ENCODE peak calls at places on chromosomes 2 and 18, in five cellular contexts. One of them, this sample, is unnamed.

GRCh38 chr18:78904179-78904531 is 75.5 kb upstream of the SALL3 start:
- DNase-seq in H9: no peak
- DNase-seq in mesenchymal stem cell: no peak
- DNase-seq in trophoblast cell: no peak
- DNase-seq in H1: no peak
- DNase-seq in this sample: no peak

GRCh38 chr2:120825370-120826259 is 89.9 kb downstream of the GLI2 start:
- DNase-seq in H9: no peak
- DNase-seq in mesenchymal stem cell: peak
- DNase-seq in trophoblast cell: peak
- DNase-seq in H1: no peak
- DNase-seq in this sample: no peak

GRCh38 chr18:48894799-48895346 is 55.9 kb downstream of the SMAD7 start:
- DNase-seq in H9: no peak
- DNase-seq in mesenchymal stem cell: no peak
- DNase-seq in trophoblast cell: no peak
- DNase-seq in H1: no peak
- DNase-seq in this sample: no peak

GRCh38 chr2:232388324-232388891 is 9.9 kb downstream of the ALPP start:
- DNase-seq in H9: no peak
- DNase-seq in mesenchymal stem cell: no peak
- DNase-seq in trophoblast cell: no peak
- DNase-seq in H1: no peak
- DNase-seq in this sample: no peak

GRCh38 chr2:10260130-10260529 is 42.6 kb upstream of the HPCAL1 start:
- DNase-seq in H9: no peak
- DNase-seq in mesenchymal stem cell: no peak
- DNase-seq in trophoblast cell: no peak
- DNase-seq in H1: no peak
- DNase-seq in this sample: no peak

GRCh38 chr2:207869784-207870778 is 100.4 kb upstream of the FZD5 start:
- DNase-seq in H9: no peak
- DNase-seq in mesenchymal stem cell: peak
- DNase-seq in trophoblast cell: peak
- DNase-seq in H1: no peak
- DNase-seq in this sample: no peak

GRCh38 chr2:218301176-218301819 is 9.0 kb upstream of the TMBIM1 start:
- DNase-seq in H9: peak
- DNase-seq in mesenchymal stem cell: peak
- DNase-seq in trophoblast cell: peak
- DNase-seq in H1: peak
- DNase-seq in this sample: peak

GRCh38 chr2:83703598-83703997 is 755.5 kb downstream of the SUCLG1 start:
- DNase-seq in H9: no peak
- DNase-seq in mesenchymal stem cell: no peak
- DNase-seq in trophoblast cell: no peak
- DNase-seq in H1: no peak
- DNase-seq in this sample: no peak

GRCh38 chr2:85851253-85851955 is 37.4 kb downstream of the ST3GAL5 start:
- DNase-seq in H9: no peak
- DNase-seq in mesenchymal stem cell: no peak
- DNase-seq in trophoblast cell: no peak
- DNase-seq in H1: no peak
- DNase-seq in this sample: no peak

GRCh38 chr2:164495491-164496223 is 125.6 kb downstream of the GRB14 start:
- DNase-seq in H9: no peak
- DNase-seq in mesenchymal stem cell: peak
- DNase-seq in trophoblast cell: peak
- DNase-seq in H1: no peak
- DNase-seq in this sample: peak

GRCh38 chr2:11102466-11102865 is 52.8 kb upstream of the SLC66A3 start:
- DNase-seq in H9: no peak
- DNase-seq in mesenchymal stem cell: no peak
- DNase-seq in trophoblast cell: no peak
- DNase-seq in H1: no peak
- DNase-seq in this sample: no peak

GRCh38 chr2:131673400-131674173 is 145.9 kb downstream of the CCDC74A start:
- DNase-seq in H9: peak
- DNase-seq in mesenchymal stem cell: peak
- DNase-seq in trophoblast cell: peak
- DNase-seq in H1: no peak
- DNase-seq in this sample: peak

GRCh38 chr2:171652411-171652775 is 34.9 kb upstream of the DYNC1I2 start:
- DNase-seq in H9: no peak
- DNase-seq in mesenchymal stem cell: peak
- DNase-seq in trophoblast cell: no peak
- DNase-seq in H1: no peak
- DNase-seq in this sample: no peak

GRCh38 chr18:63177822-63178525 is 141.6 kb downstream of the BCL2 start:
- DNase-seq in H9: no peak
- DNase-seq in mesenchymal stem cell: no peak
- DNase-seq in trophoblast cell: no peak
- DNase-seq in H1: no peak
- DNase-seq in this sample: no peak

GRCh38 chr2:232319117-232320037 is 59.2 kb upstream of the ALPP start:
- DNase-seq in H9: no peak
- DNase-seq in mesenchymal stem cell: no peak
- DNase-seq in trophoblast cell: no peak
- DNase-seq in H1: no peak
- DNase-seq in this sample: no peak

GRCh38 chr18:9103488-9103887 is 989 bp downstream of the NDUFV2 start:
- DNase-seq in H9: no peak
- DNase-seq in mesenchymal stem cell: peak
- DNase-seq in trophoblast cell: no peak
- DNase-seq in H1: no peak
- DNase-seq in this sample: no peak

GRCh38 chr18:50218432-50219197 is 23.7 kb upstream of the MYO5B start:
- DNase-seq in H9: peak
- DNase-seq in mesenchymal stem cell: no peak
- DNase-seq in trophoblast cell: no peak
- DNase-seq in H1: no peak
- DNase-seq in this sample: peak

GRCh38 chr2:42971381-42971780 is 179.0 kb upstream of the HAAO start:
- DNase-seq in H9: no peak
- DNase-seq in mesenchymal stem cell: no peak
- DNase-seq in trophoblast cell: no peak
- DNase-seq in H1: no peak
- DNase-seq in this sample: no peak

GRCh38 chr2:238271061-238271554 is 17.3 kb downstream of the PER2 start:
- DNase-seq in H9: no peak
- DNase-seq in mesenchymal stem cell: no peak
- DNase-seq in trophoblast cell: no peak
- DNase-seq in H1: no peak
- DNase-seq in this sample: no peak

DNA sequence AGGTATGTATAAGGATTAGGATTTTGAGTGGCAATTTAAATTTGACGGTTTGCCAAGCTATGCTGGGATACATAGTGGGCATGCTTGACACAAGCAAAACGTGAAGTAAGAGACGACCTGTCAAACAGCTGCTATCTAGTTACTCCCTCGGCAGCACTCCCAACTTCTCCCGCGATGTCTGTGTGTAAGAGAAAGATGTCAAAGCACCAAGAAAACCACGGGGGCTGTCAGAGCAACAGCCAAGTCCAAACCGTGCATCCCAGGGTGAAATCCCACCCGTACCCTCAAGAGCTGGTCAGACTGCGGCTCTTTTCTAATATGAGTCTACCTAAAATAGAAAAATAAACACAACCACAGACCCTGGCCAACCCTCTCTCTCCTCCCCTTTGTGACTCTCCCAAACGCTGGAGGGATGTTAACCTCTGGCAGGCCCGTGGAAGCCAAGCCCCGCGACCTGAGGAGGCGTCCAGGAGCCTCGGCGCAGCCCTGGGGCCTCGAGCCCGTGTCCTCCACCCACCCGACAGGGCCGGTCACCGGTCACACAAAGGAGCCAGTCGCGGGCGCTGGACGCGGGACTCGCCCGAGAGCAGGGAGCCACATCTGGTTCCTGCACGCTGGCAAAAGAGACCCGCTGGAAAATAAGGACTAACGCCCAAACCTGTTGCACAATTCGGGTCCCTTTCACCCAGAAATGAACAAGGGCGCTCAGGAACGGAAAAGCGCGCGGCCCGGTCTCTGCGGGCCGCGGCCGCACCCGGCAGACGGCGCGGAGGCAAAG is 983 bp downstream of the SESTD1 start:
- DNase-seq in H9: no peak
- DNase-seq in mesenchymal stem cell: peak
- DNase-seq in trophoblast cell: peak
- DNase-seq in H1: no peak
- DNase-seq in this sample: peak
- H3K14ac ChIP-seq in H9: peak
- H3K14ac ChIP-seq in mesenchymal stem cell: peak
- H3K14ac ChIP-seq in trophoblast cell: peak
- H3K14ac ChIP-seq in H1: no peak
- H3K14ac ChIP-seq in this sample: no peak

GRCh38 chr2:205640713-205641112 is 41.6 kb upstream of the NRP2 start:
- DNase-seq in H9: no peak
- DNase-seq in mesenchymal stem cell: peak
- DNase-seq in trophoblast cell: no peak
- DNase-seq in H1: no peak
- DNase-seq in this sample: no peak
- H3K4me2 ChIP-seq in H9: no peak
- H3K4me2 ChIP-seq in mesenchymal stem cell: no peak
- H3K4me2 ChIP-seq in trophoblast cell: no peak
- H3K4me2 ChIP-seq in H1: no peak
- H3K4me2 ChIP-seq in this sample: no peak

DNA sequence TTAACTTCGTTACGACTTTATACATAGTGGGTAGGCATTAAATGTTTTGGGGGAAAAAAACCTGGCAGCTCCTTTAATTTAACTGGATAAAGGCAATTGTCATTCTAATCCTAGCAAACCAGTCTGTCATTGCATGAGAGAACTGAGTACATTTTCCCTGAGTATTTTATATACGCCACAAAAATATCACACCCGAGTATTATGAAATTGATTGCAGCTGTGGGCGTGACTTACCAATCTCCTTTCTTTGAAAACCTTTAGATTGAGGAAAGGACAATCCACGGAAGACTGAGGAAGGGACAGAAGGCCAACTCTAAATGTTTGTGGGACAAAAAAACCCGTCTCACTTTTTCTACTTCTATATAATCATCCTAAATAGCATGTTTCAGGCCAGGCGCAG is 9.0 kb downstream of the TM4SF20 start:
- DNase-seq in H9: no peak
- DNase-seq in mesenchymal stem cell: no peak
- DNase-seq in trophoblast cell: no peak
- DNase-seq in H1: no peak
- DNase-seq in this sample: no peak
- H2BK12ac ChIP-seq in H9: no peak
- H2BK12ac ChIP-seq in mesenchymal stem cell: no peak
- H2BK12ac ChIP-seq in trophoblast cell: no peak
- H2BK12ac ChIP-seq in H1: no peak
- H2BK12ac ChIP-seq in this sample: no peak

DNA sequence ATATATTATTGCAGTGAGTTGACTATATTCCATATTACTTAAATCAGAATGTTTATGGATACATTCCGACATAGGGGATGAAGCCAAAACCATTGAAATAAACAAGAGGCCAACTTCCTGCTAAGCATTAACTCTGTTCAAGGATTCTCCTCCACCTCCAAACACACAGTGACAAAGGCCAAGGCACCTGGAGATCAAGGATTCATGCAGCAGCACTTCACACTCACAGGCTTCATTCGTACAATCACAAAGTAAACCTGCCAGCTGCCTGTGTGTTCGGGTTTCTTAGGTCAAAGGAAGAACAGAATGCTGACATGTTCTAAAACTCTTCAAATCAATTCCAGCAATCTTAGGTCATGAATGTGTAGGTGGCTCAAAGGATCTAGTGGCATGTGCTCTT is 22.8 kb downstream of the WDFY1 start:
- DNase-seq in H9: no peak
- DNase-seq in mesenchymal stem cell: no peak
- DNase-seq in trophoblast cell: no peak
- DNase-seq in H1: no peak
- DNase-seq in this sample: no peak
- H3K14ac ChIP-seq in H9: no peak
- H3K14ac ChIP-seq in mesenchymal stem cell: no peak
- H3K14ac ChIP-seq in trophoblast cell: no peak
- H3K14ac ChIP-seq in H1: no peak
- H3K14ac ChIP-seq in this sample: no peak

GRCh38 chr2:21001988-21002813 is 41.7 kb downstream of the APOB start:
- DNase-seq in H9: no peak
- DNase-seq in mesenchymal stem cell: no peak
- DNase-seq in trophoblast cell: no peak
- DNase-seq in H1: no peak
- DNase-seq in this sample: no peak
- H3K4me2 ChIP-seq in H9: no peak
- H3K4me2 ChIP-seq in mesenchymal stem cell: no peak
- H3K4me2 ChIP-seq in trophoblast cell: no peak
- H3K4me2 ChIP-seq in H1: no peak
- H3K4me2 ChIP-seq in this sample: no peak

GRCh38 chr2:26651458-26652155 is 10.4 kb upstream of the CIB4 start:
- DNase-seq in H9: no peak
- DNase-seq in mesenchymal stem cell: no peak
- DNase-seq in trophoblast cell: no peak
- DNase-seq in H1: no peak
- DNase-seq in this sample: no peak

GRCh38 chr2:26652361-26653041 is 11.3 kb upstream of the CIB4 start:
- DNase-seq in H9: peak
- DNase-seq in mesenchymal stem cell: peak
- DNase-seq in trophoblast cell: no peak
- DNase-seq in H1: no peak
- DNase-seq in this sample: no peak

GRCh38 chr2:26649322-26649721 is 8.2 kb upstream of the CIB4 start:
- DNase-seq in H9: no peak
- DNase-seq in mesenchymal stem cell: no peak
- DNase-seq in trophoblast cell: no peak
- DNase-seq in H1: no peak
- DNase-seq in this sample: no peak

GRCh38 chr2:26649992-26650712 is 9.0 kb upstream of the CIB4 start:
- DNase-seq in H9: no peak
- DNase-seq in mesenchymal stem cell: no peak
- DNase-seq in trophoblast cell: no peak
- DNase-seq in H1: no peak
- DNase-seq in this sample: no peak

GRCh38 chr2:26650713-26651457 is 9.7 kb upstream of the CIB4 start:
- DNase-seq in H9: peak
- DNase-seq in mesenchymal stem cell: no peak
- DNase-seq in trophoblast cell: no peak
- DNase-seq in H1: no peak
- DNase-seq in this sample: no peak
- H2BK12ac ChIP-seq in H9: no peak
- H2BK12ac ChIP-seq in mesenchymal stem cell: peak
- H2BK12ac ChIP-seq in trophoblast cell: no peak
- H2BK12ac ChIP-seq in H1: no peak
- H2BK12ac ChIP-seq in this sample: no peak

DNA sequence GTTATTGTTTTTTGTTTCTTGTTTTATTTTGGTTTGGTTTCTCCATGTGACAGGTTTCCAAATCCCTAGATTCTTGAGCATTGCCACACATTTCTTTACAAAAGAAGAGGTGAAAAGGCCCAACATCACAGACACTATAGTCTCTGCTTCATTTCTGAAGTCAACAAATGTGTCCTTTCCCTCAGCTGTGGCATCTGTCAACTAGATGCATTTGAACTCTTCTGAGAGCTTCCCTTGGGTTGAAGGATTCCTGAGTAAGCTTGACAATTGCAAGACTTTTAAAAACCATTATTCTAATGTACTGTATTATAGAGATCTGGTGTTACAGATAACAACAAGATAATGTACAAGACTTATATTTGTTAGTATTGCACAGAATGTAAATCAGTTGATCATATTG is 703.3 kb upstream of the PKDCC start:
- DNase-seq in H9: no peak
- DNase-seq in mesenchymal stem cell: no peak
- DNase-seq in trophoblast cell: no peak
- DNase-seq in H1: no peak
- DNase-seq in this sample: no peak
- H3K14ac ChIP-seq in H9: no peak
- H3K14ac ChIP-seq in mesenchymal stem cell: no peak
- H3K14ac ChIP-seq in trophoblast cell: no peak
- H3K14ac ChIP-seq in H1: no peak
- H3K14ac ChIP-seq in this sample: no peak